ENCODE peak calls at places on chromosomes 7 and 10, in seven cellular contexts. L is HepG2; W is AG10803; B is ovary; D is psoas muscle; C is CD4-positive, alpha-beta memory T cell; O is GM23248. P is an unnamed sample.

GRCh38 chr7:121360564-121360963 is 31.8 kb downstream of the WNT16 start:
- DNase-seq in L (no peak), W (no peak), B (no peak), D (no peak), C (no peak), O (no peak), P (no peak)

GRCh38 chr10:31851216-31851615 is 77.4 kb downstream of the ARHGAP12 start:
- DNase-seq in L (no peak), W (no peak), B (no peak), D (no peak), C (no peak), O (no peak), P (no peak)

GRCh38 chr7:87140271-87140748 is 11.9 kb upstream of the DMTF1 start:
- DNase-seq in L (peak; percentile 75), W (no peak), B (no peak), D (no peak), C (no peak), O (no peak), P (no peak)

GRCh38 chr7:30920021-30920583 is 8.4 kb downstream of the AQP1 start:
- DNase-seq in L (no peak), W (peak; percentile 38), B (no peak), D (peak; percentile 43), C (no peak), O (peak; percentile 61), P (no peak)

GRCh38 chr10:14017380-14017943 is 313.3 kb downstream of the FRMD4A start:
- DNase-seq in L (no peak), W (peak; percentile 71), B (no peak), D (no peak), C (no peak), O (no peak), P (no peak)

GRCh38 chr7:51367614-51367968 is 51.0 kb upstream of the COBL start:
- DNase-seq in L (no peak), W (no peak), B (no peak), D (no peak), C (no peak), O (no peak), P (no peak)

GRCh38 chr7:21352540-21353387 is 75.1 kb upstream of the SP4 start:
- DNase-seq in L (no peak), W (no peak), B (no peak), D (no peak), C (peak; percentile 46), O (no peak), P (no peak)

GRCh38 chr7:106521115-106521514 is 139.8 kb downstream of the CCDC71L start:
- DNase-seq in L (no peak), W (no peak), B (no peak), D (no peak), C (no peak), O (no peak), P (no peak)

GRCh38 chr10:44416021-44416758 is 31.3 kb upstream of the CXCL12 start:
- DNase-seq in L (no peak), W (peak; percentile 55), B (no peak), D (no peak), C (no peak), O (no peak), P (no peak)

GRCh38 chr7:12303507-12303906 is 92.4 kb downstream of the TMEM106B start:
- DNase-seq in L (no peak), W (no peak), B (no peak), D (no peak), C (no peak), O (peak; percentile 16), P (no peak)

GRCh38 chr7:44769381-44770209 is 20.9 kb downstream of the ZMIZ2 start:
- DNase-seq in L (no peak), W (peak; percentile 77), B (no peak), D (no peak), C (no peak), O (peak; percentile 71), P (peak; percentile 49)

GRCh38 chr10:72611783-72612182 is 14.1 kb downstream of the MICU1 start:
- DNase-seq in L (no peak), W (no peak), B (peak; percentile 25), D (no peak), C (no peak), O (no peak), P (peak; percentile 6)

GRCh38 chr10:11535376-11535959 is 76.0 kb downstream of the USP6NL start:
- DNase-seq in L (no peak), W (no peak), B (no peak), D (no peak), C (no peak), O (no peak), P (no peak)

GRCh38 chr7:1505731-1506550 is 1.8 kb upstream of the INTS1 start:
- DNase-seq in L (no peak), W (no peak), B (no peak), D (no peak), C (no peak), O (no peak), P (peak; percentile 61)
- H3K4me3 ChIP-seq in L (no peak overlapping the region), W (no peak overlapping the region), B (no peak overlapping the region), D (no peak overlapping the region), C (no peak overlapping the region), O (no peak overlapping the region), P (no peak overlapping the region)

DNA sequence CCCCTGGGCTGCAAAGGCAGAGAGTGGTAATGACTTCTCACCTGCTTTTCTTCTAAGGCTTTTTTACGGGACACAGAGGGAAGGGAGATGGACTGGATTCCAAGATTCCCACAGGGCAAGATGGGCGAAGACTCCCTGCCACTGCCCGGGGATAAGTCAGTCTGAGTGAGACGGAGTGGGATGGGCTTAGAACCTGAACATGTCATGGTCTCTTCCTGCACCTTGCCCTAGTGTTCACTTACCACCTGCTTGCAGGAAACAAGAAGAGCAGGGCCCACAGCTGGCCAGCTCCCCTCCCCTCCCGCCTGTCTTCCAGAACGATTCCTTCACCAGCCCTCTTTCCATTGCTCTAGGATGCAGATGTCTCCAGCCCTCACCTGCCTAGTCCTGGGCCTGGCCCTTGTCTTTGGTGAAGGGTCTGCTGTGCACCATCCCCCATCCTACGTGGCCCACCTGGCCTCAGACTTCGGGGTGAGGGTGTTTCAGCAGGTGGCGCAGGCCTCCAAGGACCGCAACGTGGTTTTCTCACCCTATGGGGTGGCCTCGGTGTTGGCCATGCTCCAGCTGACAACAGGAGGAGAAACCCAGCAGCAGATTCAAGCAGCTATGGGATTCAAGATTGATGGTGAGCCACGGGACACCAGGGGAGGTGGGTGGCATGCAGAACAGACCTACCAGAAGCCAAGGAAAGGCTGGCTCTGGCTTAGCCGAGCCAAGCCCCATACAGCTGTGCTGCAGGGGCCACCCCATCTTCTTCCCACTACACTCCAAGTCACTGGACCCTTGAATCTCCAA is 1.3 kb downstream of the SERPINE1 start:
- DNase-seq in L (no peak), W (no peak), B (no peak), D (no peak), C (no peak), O (peak; percentile 56), P (no peak)
- H3K4me3 ChIP-seq in L (peak overlapping the region; percentile 82), W (peak overlapping the region; percentile 95), B (no peak overlapping the region), D (peak overlapping the region; percentile 52), C (no peak overlapping the region), O (peak overlapping the region; percentile 94), P (no peak overlapping the region)

GRCh38 chr10:6072215-6072941 is 10.2 kb upstream of the IL2RA start:
- DNase-seq in L (no peak), W (no peak), B (no peak), D (no peak), C (no peak), O (no peak), P (no peak)

GRCh38 chr10:6069101-6069931 is 7.1 kb upstream of the IL2RA start:
- DNase-seq in L (no peak), W (no peak), B (no peak), D (no peak), C (no peak), O (no peak), P (no peak)

GRCh38 chr10:6070647-6071046 is 8.5 kb upstream of the IL2RA start:
- DNase-seq in L (no peak), W (no peak), B (no peak), D (no peak), C (no peak), O (peak; percentile 23), P (no peak)

GRCh38 chr10:6068422-6068821 is 6.3 kb upstream of the IL2RA start:
- DNase-seq in L (no peak), W (no peak), B (no peak), D (no peak), C (peak; percentile 54), O (no peak), P (peak; percentile 41)

DNA sequence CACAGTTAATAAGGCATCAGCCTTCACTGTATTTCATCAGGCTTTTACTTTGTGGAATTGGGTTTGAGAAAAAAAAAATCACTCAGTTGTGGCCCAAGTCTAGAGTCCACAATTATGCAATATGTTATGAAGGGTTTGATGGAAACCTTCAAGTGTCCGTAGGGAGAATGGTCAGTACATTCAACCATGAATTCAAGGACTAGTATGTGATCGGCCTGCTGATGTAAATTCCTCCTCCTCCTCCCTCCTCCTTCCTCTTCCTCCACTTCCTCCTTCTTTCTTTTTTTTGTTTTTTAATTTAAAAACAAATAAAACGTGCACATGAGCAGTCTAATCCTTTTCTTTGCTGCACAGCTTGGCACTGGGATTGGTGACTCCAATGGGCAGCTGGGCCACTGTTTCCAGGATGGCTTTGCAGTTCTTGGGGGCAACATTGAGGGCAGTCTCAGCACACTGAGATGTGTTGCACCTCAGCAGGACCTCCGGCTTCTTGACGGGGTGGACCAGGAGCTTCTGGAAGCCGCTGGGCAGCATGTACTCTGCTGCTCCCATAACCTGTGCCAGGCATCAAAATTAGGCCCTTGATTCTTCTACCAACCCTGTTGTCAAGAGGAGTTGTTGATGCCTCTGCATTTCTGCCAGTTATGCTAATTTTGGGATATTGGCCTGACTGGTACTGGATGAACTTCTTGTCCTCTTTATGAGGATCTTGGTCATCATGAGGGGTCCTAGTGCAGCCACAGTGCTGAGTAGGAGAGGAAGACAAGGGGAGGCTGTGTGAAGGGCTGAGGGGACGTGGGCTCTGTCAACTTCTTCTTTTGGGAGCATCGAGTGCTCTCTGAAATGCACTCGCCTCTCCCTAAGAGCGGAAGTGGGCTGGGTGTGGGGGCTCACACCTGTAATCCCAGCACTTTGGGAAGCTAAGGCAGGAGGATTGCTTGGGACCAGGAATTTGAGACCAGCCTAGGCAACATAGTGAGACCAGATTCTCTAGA is 9.3 kb upstream of the IL2RA start:
- DNase-seq in L (no peak), W (no peak), B (no peak), D (no peak), C (no peak), O (no peak), P (no peak)
- H3K4me3 ChIP-seq in L (no peak overlapping the region), W (no peak overlapping the region), B (no peak overlapping the region), D (no peak overlapping the region), C (no peak overlapping the region), O (no peak overlapping the region), P (no peak overlapping the region)

GRCh38 chr7:74206589-74207120 is 3.2 kb upstream of the LAT2 start:
- DNase-seq in L (peak; percentile 61), W (peak; percentile 58), B (peak; percentile 78), D (peak; percentile 92), C (peak; percentile 77), O (peak; percentile 81), P (peak; percentile 87)
- H3K4me3 ChIP-seq in L (no peak overlapping the region), W (peak overlapping the region; percentile 49), B (no peak overlapping the region), D (peak overlapping the region; percentile 50), C (no peak overlapping the region), O (peak overlapping the region; percentile 71), P (no peak overlapping the region)

P was measured in body of pancreas.